ENCODE peak calls at places on chromosomes 7 and 10, in six cellular contexts. P is fibroblast of lung, T is HepG2, Q is GM23248, X is neuronal stem cell, V is A549. O is an unnamed sample.

GRCh38 chr10:88347022-88347421 is 236.1 kb downstream of the RNLS start:
- DNase-seq in P (no peak), T (no peak), Q (no peak), X (no peak), V (no peak), O (no peak)

GRCh38 chr10:28975891-28976471 is 298.7 kb downstream of the BAMBI start:
- DNase-seq in P (peak; percentile 90), T (peak; percentile 10), Q (no peak), X (peak; percentile 14), V (no peak), O (no peak)

GRCh38 chr10:34781709-34782108 is 33.4 kb downstream of the PARD3 start:
- DNase-seq in P (no peak), T (no peak), Q (no peak), X (no peak), V (no peak), O (no peak)

GRCh38 chr10:78977761-78978305 is 90.9 kb upstream of the ZMIZ1 start:
- DNase-seq in P (peak; percentile 86), T (peak; percentile 89), Q (peak; percentile 92), X (no peak), V (peak; percentile 62), O (no peak)

GRCh38 chr10:14588084-14588937 is 186.4 kb downstream of the FAM107B start:
- DNase-seq in P (peak; percentile 96), T (peak; percentile 84), Q (peak; percentile 98), X (no peak), V (peak; percentile 76), O (no peak)

GRCh38 chr7:151168022-151168786 is 710 bp upstream of the GBX1 start:
- DNase-seq in P (no peak), T (no peak), Q (peak; percentile 37), X (peak; percentile 48), V (peak; percentile 47), O (no peak)

GRCh38 chr10:36675458-36675880 is 449.9 kb upstream of the ANKRD30A start:
- DNase-seq in P (peak; percentile 89), T (no peak), Q (peak; percentile 91), X (no peak), V (peak; percentile 57), O (no peak)

GRCh38 chr10:3948843-3949242 is 163.8 kb upstream of the KLF6 start:
- DNase-seq in P (peak; percentile 89), T (no peak), Q (no peak), X (no peak), V (peak; percentile 16), O (no peak)

GRCh38 chr10:78588194-78588811 is 480.5 kb upstream of the ZMIZ1 start:
- DNase-seq in P (peak; percentile 98), T (peak; percentile 15), Q (peak; percentile 51), X (no peak), V (no peak), O (no peak)

GRCh38 chr7:46479680-46480079 is 558.6 kb upstream of the IGFBP3 start:
- DNase-seq in P (no peak), T (no peak), Q (no peak), X (no peak), V (no peak), O (no peak)

GRCh38 chr10:84329986-84330651 is 1.7 kb downstream of the CCSER2 start:
- DNase-seq in P (no peak), T (no peak), Q (no peak), X (no peak), V (no peak), O (no peak)
- H3K4me2 ChIP-seq in P (peak overlapping the region; percentile 73), T (peak overlapping the region; percentile 77), Q (peak overlapping the region; percentile 88), X (no peak overlapping the region), V (peak overlapping the region; percentile 78), O (peak overlapping the region; percentile 76)

GRCh38 chr7:69749994-69750393 is 151.7 kb downstream of the AUTS2 start:
- DNase-seq in P (no peak), T (no peak), Q (no peak), X (no peak), V (no peak), O (no peak)
- H3K4me1 ChIP-seq in P (no peaks in the 10 kb centered on the region), T (no peaks in the 10 kb centered on the region), Q (no peaks in the 10 kb centered on the region), X (peaks cover 14% of the 10 kb centered on the region), V (peaks cover 8% of the 10 kb centered on the region), O (peaks cover 24% of the 10 kb centered on the region)

GRCh38 chr10:91713471-91714072 is 80.7 kb upstream of the PPP1R3C start:
- DNase-seq in P (no peak), T (no peak), Q (no peak), X (no peak), V (no peak), O (no peak)

GRCh38 chr10:91709394-91709798 is 76.5 kb upstream of the PPP1R3C start:
- DNase-seq in P (peak; percentile 67), T (no peak), Q (no peak), X (no peak), V (no peak), O (no peak)

GRCh38 chr10:91711885-91712284 is 79.0 kb upstream of the PPP1R3C start:
- DNase-seq in P (peak; percentile 9), T (no peak), Q (no peak), X (no peak), V (no peak), O (no peak)

GRCh38 chr10:91708174-91708861 is 75.4 kb upstream of the PPP1R3C start:
- DNase-seq in P (no peak), T (no peak), Q (no peak), X (no peak), V (no peak), O (no peak)

GRCh38 chr10:91712315-91712714 is 79.4 kb upstream of the PPP1R3C start:
- DNase-seq in P (no peak), T (no peak), Q (no peak), X (no peak), V (no peak), O (no peak)
- H3K4me2 ChIP-seq in P (peak overlapping the region; percentile 39), T (peak overlapping the region; percentile 16), Q (peak overlapping the region; percentile 39), X (no peak overlapping the region), V (no peak overlapping the region), O (no peak overlapping the region)

GRCh38 chr7:149804106-149804505 is 30.7 kb upstream of the ZNF467 start:
- DNase-seq in P (no peak), T (no peak), Q (no peak), X (no peak), V (no peak), O (no peak)
- H3K4me1 ChIP-seq in P (no peaks in the 10 kb centered on the region), T (no peaks in the 10 kb centered on the region), Q (no peaks in the 10 kb centered on the region), X (no peaks in the 10 kb centered on the region), V (no peaks in the 10 kb centered on the region), O (no peaks in the 10 kb centered on the region)

DNA sequence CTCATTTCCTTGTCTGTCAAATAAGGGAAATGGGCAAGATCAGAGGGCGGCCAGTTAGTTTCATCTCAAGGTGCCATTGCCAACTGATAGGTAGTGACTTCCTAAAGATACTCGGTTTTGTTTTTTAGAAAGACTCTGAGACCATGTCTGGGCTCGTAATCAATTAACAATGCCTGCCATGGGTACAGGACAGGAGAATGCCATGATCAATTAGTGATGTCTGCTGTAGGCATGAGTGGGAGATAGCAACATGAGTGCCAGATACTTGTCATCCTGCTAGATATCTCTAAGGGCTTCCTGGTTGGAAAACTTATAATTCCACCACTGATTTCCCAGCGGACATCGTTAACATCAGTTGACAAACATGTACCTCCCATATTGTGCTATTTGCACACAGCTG is 64.8 kb downstream of the SH3PXD2A start:
- DNase-seq in P (no peak), T (no peak), Q (no peak), X (no peak), V (no peak), O (no peak)
- H3K4me2 ChIP-seq in P (no peak overlapping the region), T (no peak overlapping the region), Q (no peak overlapping the region), X (no peak overlapping the region), V (no peak overlapping the region), O (no peak overlapping the region)

GRCh38 chr7:51700593-51701215 is 384.1 kb upstream of the COBL start:
- DNase-seq in P (no peak), T (no peak), Q (no peak), X (no peak), V (no peak), O (no peak)
- H3K4me1 ChIP-seq in P (no peaks in the 10 kb centered on the region), T (no peaks in the 10 kb centered on the region), Q (no peaks in the 10 kb centered on the region), X (peaks cover 13% of the 10 kb centered on the region), V (no peaks in the 10 kb centered on the region), O (no peaks in the 10 kb centered on the region)

GRCh38 chr7:42192072-42192471 is 44.9 kb downstream of the GLI3 start:
- DNase-seq in P (no peak), T (no peak), Q (peak; percentile 61), X (no peak), V (no peak), O (no peak)
- H3K4me2 ChIP-seq in P (no peak overlapping the region), T (no peak overlapping the region), Q (no peak overlapping the region), X (no peak overlapping the region), V (no peak overlapping the region), O (no peak overlapping the region)

GRCh38 chr10:70475661-70476060 is 2.9 kb upstream of the PALD1 start:
- DNase-seq in P (peak; percentile 69), T (no peak), Q (no peak), X (no peak), V (peak; percentile 28), O (no peak)
- H3K4me1 ChIP-seq in P (no peaks in the 10 kb centered on the region), T (peaks cover 15% of the 10 kb centered on the region), Q (no peaks in the 10 kb centered on the region), X (peaks cover 11% of the 10 kb centered on the region), V (peaks cover 30% of the 10 kb centered on the region), O (peaks cover 24% of the 10 kb centered on the region)

GRCh38 chr10:62638062-62638477 is 166.4 kb upstream of the ADO start:
- DNase-seq in P (peak; percentile 57), T (no peak), Q (peak; percentile 63), X (no peak), V (no peak), O (no peak)
- H3K4me2 ChIP-seq in P (peak overlapping the region; percentile 69), T (no peak overlapping the region), Q (peak overlapping the region; percentile 70), X (no peak overlapping the region), V (no peak overlapping the region), O (peak overlapping the region; percentile 56)

DNA sequence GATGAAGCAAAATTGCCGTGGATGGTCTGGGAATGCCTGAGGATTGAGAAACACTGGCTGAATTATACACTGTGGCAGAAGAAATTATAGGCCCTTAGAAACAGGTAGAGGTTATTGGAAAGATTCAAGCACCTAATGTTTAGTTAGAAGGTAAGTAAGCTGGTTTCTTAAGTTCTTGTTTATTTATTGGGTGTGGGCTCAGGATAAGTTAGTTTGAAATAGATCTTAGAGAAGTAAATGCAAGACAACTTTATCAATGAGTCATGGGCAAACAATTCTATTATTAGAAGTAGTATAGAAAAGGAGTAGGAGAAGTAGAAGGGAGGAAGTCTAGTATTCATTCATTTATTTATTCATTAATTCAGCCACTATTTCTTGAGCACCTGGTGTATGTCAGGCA is 96.5 kb downstream of the KAT6B start:
- DNase-seq in P (peak; percentile 58), T (no peak), Q (peak; percentile 45), X (no peak), V (peak; percentile 28), O (no peak)
- H3K4me1 ChIP-seq in P (peaks cover 28% of the 10 kb centered on the region), T (peaks cover 17% of the 10 kb centered on the region), Q (peaks cover 54% of the 10 kb centered on the region), X (peaks cover 8% of the 10 kb centered on the region), V (peaks cover 55% of the 10 kb centered on the region), O (peaks cover 19% of the 10 kb centered on the region)